ENCODE peak calls at places on chromosome 13, in ten cellular contexts. Z, M, J, Q, F, A, N, K, S and I are unnamed samples.

GRCh38 chr13:106568225-106569003 is 477 bp upstream of the ARGLU1 start:
- DNase-seq in A (no peak), J (no peak), F (no peak), Z (no peak), S (no peak), K (no peak), Q (no peak), N (no peak), M (no peak), I (no peak)

GRCh38 chr13:108632649-108633167 is 3.3 kb downstream of the MYO16 start:
- DNase-seq in M (no peak), N (no peak), Z (no peak), J (no peak), Q (no peak), F (no peak), A (no peak), S (no peak), K (no peak), I (no peak)

GRCh38 chr13:29496241-29496712 is 99.2 kb downstream of the SLC7A1 start:
- DNase-seq in F (no peak), S (peak; percentile 59), Q (peak; percentile 52), M (no peak), J (no peak), A (no peak), Z (no peak), K (no peak), N (no peak), I (no peak)

GRCh38 chr13:70237131-70237530 is 128.9 kb upstream of the KLHL1 start:
- DNase-seq in N (no peak), J (no peak), Q (no peak), S (no peak), M (no peak), K (no peak), Z (no peak), A (no peak), F (no peak), I (no peak)

GRCh38 chr13:38483623-38484022 is 134.0 kb downstream of the UFM1 start:
- DNase-seq in S (no peak), Q (no peak), A (no peak), M (no peak), Z (no peak), J (no peak), K (no peak), F (no peak), N (no peak), I (no peak)

GRCh38 chr13:24605923-24606372 is 74.3 kb upstream of the ATP12A start:
- DNase-seq in F (no peak), Z (no peak), J (peak; percentile 56), Q (no peak), S (peak; percentile 17), N (no peak), K (no peak), M (no peak), A (no peak), I (no peak)

GRCh38 chr13:76049397-76049746 is 413.2 kb downstream of the LMO7 start:
- DNase-seq in M (no peak), A (no peak), F (no peak), Z (no peak), K (no peak), N (no peak), Q (no peak), J (no peak), S (no peak), I (no peak)

GRCh38 chr13:51342706-51343105 is 3.2 kb downstream of the SERPINE3 start:
- DNase-seq in F (no peak), J (no peak), K (no peak), S (no peak), Z (no peak), Q (no peak), M (no peak), N (no peak), A (no peak), I (no peak)

GRCh38 chr13:41299316-41300094 is 11.6 kb upstream of the NAA16 start:
- DNase-seq in S (no peak), Q (no peak), K (no peak), N (no peak), M (no peak), F (no peak), A (no peak), Z (no peak), J (no peak), I (no peak)

GRCh38 chr13:44874886-44875630 is 114.2 kb downstream of the NUFIP1 start:
- DNase-seq in J (no peak), M (no peak), Z (no peak), S (no peak), N (no peak), A (no peak), K (no peak), Q (no peak), F (no peak), I (no peak)

GRCh38 chr13:86681223-86681622 is 882.0 kb upstream of the SLITRK6 start:
- DNase-seq in K (no peak), J (no peak), A (no peak), S (no peak), F (no peak), Q (no peak), M (no peak), Z (no peak), N (no peak), I (no peak)

DNA sequence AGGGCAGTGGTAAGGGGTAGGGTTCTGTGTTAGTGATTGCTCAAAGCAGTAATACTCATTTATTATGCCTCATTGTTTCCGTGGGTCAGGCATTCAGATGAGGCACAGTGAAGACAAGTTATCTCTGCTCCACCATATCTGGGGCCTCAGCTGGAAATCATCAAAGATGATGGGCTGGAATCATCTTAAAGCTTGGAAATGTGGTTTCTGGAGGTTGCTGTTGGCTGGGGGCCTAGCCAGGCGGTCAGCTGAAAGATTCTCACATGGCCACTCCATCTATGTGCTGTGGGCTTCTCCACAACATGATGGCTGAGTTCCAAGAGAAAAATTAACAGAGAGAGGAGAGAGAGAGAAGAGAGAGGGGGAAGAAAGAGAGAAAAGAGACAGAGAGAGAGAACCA is 75.5 kb downstream of the OLFM4 start:
- DNase-seq in M (no peak), S (no peak), A (no peak), F (no peak), K (no peak), N (no peak), J (no peak), Q (no peak), Z (no peak), I (no peak)
- H3K4me3 ChIP-seq in M (no peak overlapping the region), S (no peak overlapping the region), A (no peak overlapping the region), F (no peak overlapping the region), K (no peak overlapping the region), N (no peak overlapping the region), J (no peak overlapping the region), Q (no peak overlapping the region), Z (no peak overlapping the region), I (no peak overlapping the region)

GRCh38 chr13:91398413-91399188 is at the start of gene GPC5:
- DNase-seq in Z (peak; percentile 85), S (peak; percentile 24), K (peak; percentile 68), F (no peak), M (peak; percentile 76), Q (peak; percentile 80), N (peak; percentile 33), A (peak; percentile 95), J (peak; percentile 76), I (peak; percentile 53)
- TF ChIP-seq POLR2AphosphoS5 in Z (no peak), S (no peak), K (no peak), F (no peak), M (no peak), Q (no peak), N (no peak), A (no peak), J (no peak), I (no peak)

DNA sequence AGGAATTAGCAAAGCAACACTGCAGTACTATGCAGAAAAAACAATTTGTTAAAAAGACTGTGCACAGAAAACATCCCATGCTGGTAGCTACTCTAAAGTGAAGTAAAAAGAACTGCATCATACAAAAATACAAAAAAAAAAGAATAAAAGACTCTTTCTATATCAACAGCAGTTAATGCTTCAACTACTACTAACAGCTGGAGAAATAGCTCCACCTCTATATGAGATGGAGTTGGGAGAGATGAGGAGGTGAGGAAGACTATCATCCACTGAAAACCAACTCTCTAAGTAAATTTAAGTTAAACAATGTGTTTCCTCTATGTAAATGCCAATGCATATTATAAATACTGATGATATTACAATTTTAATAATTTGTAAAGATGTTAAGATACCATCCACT is 1.8 kb downstream of the ZC3H13 start:
- DNase-seq in Z (no peak), N (no peak), J (no peak), A (no peak), Q (no peak), F (no peak), M (no peak), K (no peak), S (no peak), I (no peak)
- H3K4me3 ChIP-seq in Z (no peak overlapping the region), N (no peak overlapping the region), J (peak overlapping the region; percentile 81), A (peak overlapping the region; percentile 97), Q (no peak overlapping the region), F (no peak overlapping the region), M (peak overlapping the region; percentile 83), K (no peak overlapping the region), S (peak overlapping the region; percentile 69), I (no peak overlapping the region)

GRCh38 chr13:35469781-35470380 is 6.6 kb downstream of the MAB21L1 start:
- DNase-seq in Q (no peak), Z (no peak), S (no peak), F (no peak), M (no peak), N (no peak), A (no peak), J (no peak), K (no peak), I (no peak)

GRCh38 chr13:35474551-35474950 is 1.9 kb downstream of the MAB21L1 start:
- DNase-seq in Z (no peak), Q (no peak), A (no peak), N (no peak), M (no peak), S (no peak), J (peak; percentile 28), K (no peak), F (no peak), I (no peak)

GRCh38 chr13:35472308-35473008 is 4.0 kb downstream of the MAB21L1 start:
- DNase-seq in N (no peak), Z (no peak), J (peak; percentile 30), S (no peak), A (peak; percentile 52), Q (no peak), F (no peak), K (no peak), M (no peak), I (no peak)

GRCh38 chr13:35470671-35471465 is 5.6 kb downstream of the MAB21L1 start:
- DNase-seq in A (peak; percentile 80), M (peak; percentile 67), J (peak; percentile 87), K (peak; percentile 67), Q (no peak), F (no peak), N (no peak), S (no peak), Z (peak; percentile 9), I (no peak)

DNA sequence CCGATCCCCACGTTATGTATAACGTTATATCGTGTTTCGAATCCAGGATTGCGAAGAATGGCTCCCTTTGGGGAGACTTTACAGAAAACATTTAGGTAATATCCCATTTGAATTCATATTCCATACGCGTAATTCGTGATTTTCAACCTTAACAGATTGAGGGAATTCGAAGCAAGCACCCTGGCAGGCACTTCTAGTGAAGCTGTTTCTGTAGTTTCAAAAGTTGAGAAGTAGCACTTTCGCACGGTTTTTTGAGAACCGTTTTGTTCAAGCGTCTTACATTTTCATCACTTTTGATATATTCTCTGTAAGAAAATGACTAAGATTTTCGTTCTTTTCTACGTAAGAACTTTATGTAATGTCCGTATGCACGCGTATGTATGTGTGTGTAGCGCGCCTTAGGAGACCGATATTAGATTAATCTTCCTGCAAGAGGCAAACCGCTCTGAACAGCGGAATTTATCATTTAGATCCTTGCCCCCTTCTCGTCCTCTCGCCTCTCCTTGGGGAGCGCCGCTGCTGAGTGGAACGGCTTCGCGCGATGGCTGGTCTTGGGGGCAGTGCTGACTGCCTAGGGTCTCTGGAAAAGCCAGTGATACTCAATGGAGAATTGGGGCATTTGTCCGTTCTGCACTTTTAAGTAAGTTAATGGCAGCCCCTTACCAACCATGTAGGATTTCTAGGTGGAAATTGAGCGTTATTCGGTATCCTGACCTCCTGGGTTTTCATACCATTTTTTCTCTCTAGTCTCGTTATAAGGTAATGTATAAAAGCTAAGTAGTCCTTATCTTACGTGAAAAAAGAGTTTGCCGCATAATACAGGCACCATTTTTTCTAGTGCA is 4.8 kb downstream of the MAB21L1 start:
- DNase-seq in M (no peak), K (no peak), Z (no peak), Q (no peak), A (no peak), F (no peak), N (no peak), J (peak; percentile 33), S (no peak), I (no peak)
- TF ChIP-seq POLR2AphosphoS5 in M (no peak), K (no peak), Z (no peak), Q (no peak), A (no peak), F (no peak), N (no peak), J (no peak), S (no peak), I (no peak)